ENCODE peak calls at places on chromosome 1, in ten cellular contexts. Q is NCI-H1092; Z is HS-5; W is HT-29; Y is NCI-H446; X is ureter; M is stimulated activated CD8-positive, alpha-beta memory T cell treated with anti-CD3 and anti-CD28 coated beads, Interleukin-2, amount 100 ng/mL, for 48 hours; I is non-pigmented ciliary epithelial cell; U is DMS153; S is Caki2. G is an unnamed sample.

GRCh38 chr1:147834810-147835209 is 67.8 kb upstream of the GJA8 start:
- DNase-seq in Q (no peak), Z (no peak), W (no peak), Y (no peak), X (no peak), M (no peak), I (no peak), U (no peak), S (no peak), G (no peak)

GRCh38 chr1:116254001-116254400 is 119.0 kb upstream of the ATP1A1 start:
- DNase-seq in Q (no peak), Z (no peak), W (no peak), Y (no peak), X (no peak), M (no peak), I (no peak), U (no peak), S (no peak), G (no peak)

GRCh38 chr1:15425521-15425920 is 12.7 kb upstream of the CTRC start:
- DNase-seq in Q (no peak), Z (no peak), W (no peak), Y (no peak), X (no peak), M (no peak), I (no peak), U (no peak), S (no peak), G (no peak)

GRCh38 chr1:156106624-156107488 is 7.7 kb upstream of the LMNA start:
- DNase-seq in Q (no peak), Z (no peak), W (peak), Y (no peak), X (no peak), M (no peak), I (no peak), U (no peak), S (peak), G (no peak)

GRCh38 chr1:51512611-51513010 is 6.5 kb downstream of the EPS15 start:
- DNase-seq in Q (no peak), Z (no peak), W (no peak), Y (no peak), X (no peak), M (no peak), I (no peak), U (no peak), S (no peak), G (no peak)

GRCh38 chr1:236421022-236421421 is 26.9 kb downstream of the EDARADD start:
- DNase-seq in Q (no peak), Z (no peak), W (no peak), Y (no peak), X (peak), M (no peak), I (peak), U (no peak), S (peak), G (peak)

GRCh38 chr1:156430305-156430704 is 61.3 kb downstream of the RHBG start:
- DNase-seq in Q (no peak), Z (no peak), W (no peak), Y (no peak), X (no peak), M (no peak), I (no peak), U (no peak), S (no peak), G (no peak)

GRCh38 chr1:70866522-70867256 is 180.9 kb downstream of the PTGER3 start:
- DNase-seq in Q (no peak), Z (no peak), W (peak), Y (no peak), X (no peak), M (no peak), I (no peak), U (no peak), S (no peak), G (no peak)